ENCODE peak calls at places on chromosomes 5 and 9, in five cellular contexts. K, D, A, L and U are unnamed samples.

GRCh38 chr9:137055385-137056364 is 1.8 kb upstream of the ENTPD2 start:
- DNase-seq in K (peak; percentile 98), D (peak; percentile 2), A (no peak), L (peak; percentile 66), U (peak; percentile 97)

GRCh38 chr5:79697222-79698164 is 7.9 kb downstream of the CMYA5 start:
- DNase-seq in K (peak; percentile 79), D (peak; percentile 84), A (no peak), L (peak; percentile 83), U (no peak)

GRCh38 chr5:6705959-6706358 is 7.3 kb upstream of the TENT4A start:
- DNase-seq in K (no peak), D (no peak), A (no peak), L (no peak), U (no peak)

GRCh38 chr5:179432547-179432946 is 87.3 kb upstream of the ADAMTS2 start:
- DNase-seq in K (peak; percentile 46), D (no peak), A (no peak), L (no peak), U (no peak)

GRCh38 chr9:135355466-135356420 is 123.8 kb upstream of the PPP1R26 start:
- DNase-seq in K (peak; percentile 36), D (no peak), A (no peak), L (no peak), U (no peak)

GRCh38 chr9:105168935-105169334 is 75.5 kb upstream of the SLC44A1 start:
- DNase-seq in K (peak; percentile 69), D (no peak), A (no peak), L (no peak), U (no peak)

GRCh38 chr9:95157491-95158151 is 159.9 kb downstream of the FANCC start:
- DNase-seq in K (no peak), D (no peak), A (no peak), L (peak; percentile 92), U (peak; percentile 47)

GRCh38 chr5:61379677-61380076 is 47.6 kb downstream of the ZSWIM6 start:
- DNase-seq in K (no peak), D (no peak), A (no peak), L (no peak), U (no peak)

GRCh38 chr9:130443840-130444492 is 795 bp upstream of the ASS1 start:
- DNase-seq in K (no peak), D (no peak), A (no peak), L (no peak), U (peak; percentile 42)

GRCh38 chr5:175517824-175518450 is 39.6 kb downstream of the SFXN1 start:
- DNase-seq in K (peak; percentile 81), D (no peak), A (no peak), L (peak; percentile 96), U (no peak)

DNA sequence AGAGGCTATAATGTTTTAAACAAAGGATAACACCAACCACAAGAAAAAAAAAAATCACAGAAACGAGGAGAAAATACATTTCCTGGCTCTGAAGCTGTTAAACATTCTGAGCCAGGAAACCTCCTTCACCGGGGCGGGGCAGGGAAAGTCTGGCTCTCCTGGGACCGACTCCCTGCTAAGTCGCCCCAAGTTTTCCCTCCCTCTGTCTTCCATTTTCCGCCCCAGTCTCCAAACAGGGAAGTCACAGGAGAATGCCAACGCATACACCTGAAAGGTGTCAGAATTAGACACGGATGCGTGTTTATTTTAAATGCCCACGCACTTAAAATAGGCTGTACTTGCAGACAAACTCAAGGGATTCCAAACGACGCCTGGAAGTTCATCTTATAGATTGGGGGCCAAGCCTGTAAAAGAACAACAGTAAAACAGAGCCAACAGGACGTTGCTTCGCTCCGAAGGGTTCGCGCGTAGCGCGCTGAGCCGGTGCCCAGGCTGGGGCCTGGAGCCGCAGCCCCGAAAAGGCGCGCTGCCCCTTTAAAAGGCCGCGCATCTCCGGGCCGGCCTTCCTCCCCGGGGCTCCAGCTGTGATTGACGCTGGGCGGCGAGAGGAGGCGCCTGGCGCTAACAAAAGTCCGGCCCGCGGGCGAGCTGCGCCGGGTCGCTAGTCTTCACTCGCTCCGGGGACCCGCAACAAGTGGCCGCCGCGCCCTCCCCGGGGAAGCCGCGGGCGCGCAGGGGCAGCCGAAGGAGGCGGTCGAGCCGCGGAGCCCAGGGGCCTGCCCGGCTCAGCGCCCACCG is at the start of gene FBXL7:
- DNase-seq in K (peak; percentile 96), D (no peak), A (peak; percentile 75), L (peak; percentile 60), U (peak; percentile 47)
- TF ChIP-seq CTCF in K (peak; percentile 6), D (no peak), A (peak; percentile 43), L (no peak), U (no peak)

DNA sequence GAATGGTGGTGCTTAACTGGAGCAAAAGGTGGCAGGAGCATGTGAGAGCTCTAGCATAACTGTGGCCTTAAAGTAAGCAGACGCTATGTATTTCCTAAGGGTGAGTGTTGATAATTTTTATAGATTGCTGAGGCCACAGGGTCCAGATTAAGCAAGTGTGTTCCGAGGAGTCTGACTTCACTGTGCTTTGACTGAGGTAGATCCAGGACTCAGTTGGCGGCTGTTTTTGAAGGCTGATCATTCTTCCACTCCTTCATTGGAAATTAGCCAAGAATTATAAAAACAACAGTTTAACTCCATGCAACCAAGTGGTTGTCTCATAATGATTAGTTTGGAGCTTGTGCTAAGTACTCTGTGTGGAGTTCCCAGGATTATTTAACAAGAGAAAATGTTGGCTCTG is 19.1 kb downstream of the IQGAP2 start:
- DNase-seq in K (no peak), D (no peak), A (no peak), L (no peak), U (no peak)
- H3K4me1 ChIP-seq in K (no peaks in the 10 kb centered on the region), D (no peaks in the 10 kb centered on the region), A (no peaks in the 10 kb centered on the region), L (peaks cover 6% of the 10 kb centered on the region), U (no peaks in the 10 kb centered on the region)

GRCh38 chr9:9920425-9920824 is 692.4 kb downstream of the PTPRD start:
- DNase-seq in K (no peak), D (no peak), A (no peak), L (no peak), U (no peak)

GRCh38 chr9:9917400-9917799 is 695.4 kb downstream of the PTPRD start:
- DNase-seq in K (no peak), D (no peak), A (no peak), L (no peak), U (no peak)

GRCh38 chr9:9921771-9922170 is 691.0 kb downstream of the PTPRD start:
- DNase-seq in K (no peak), D (no peak), A (no peak), L (no peak), U (no peak)

GRCh38 chr9:9914174-9914573 is 698.6 kb downstream of the PTPRD start:
- DNase-seq in K (no peak), D (no peak), A (no peak), L (no peak), U (no peak)

GRCh38 chr9:9919174-9919573 is 693.6 kb downstream of the PTPRD start:
- DNase-seq in K (no peak), D (no peak), A (no peak), L (no peak), U (no peak)
- TF ChIP-seq CTCF in K (no peak), D (no peak), A (no peak), L (no peak), U (no peak)

DNA sequence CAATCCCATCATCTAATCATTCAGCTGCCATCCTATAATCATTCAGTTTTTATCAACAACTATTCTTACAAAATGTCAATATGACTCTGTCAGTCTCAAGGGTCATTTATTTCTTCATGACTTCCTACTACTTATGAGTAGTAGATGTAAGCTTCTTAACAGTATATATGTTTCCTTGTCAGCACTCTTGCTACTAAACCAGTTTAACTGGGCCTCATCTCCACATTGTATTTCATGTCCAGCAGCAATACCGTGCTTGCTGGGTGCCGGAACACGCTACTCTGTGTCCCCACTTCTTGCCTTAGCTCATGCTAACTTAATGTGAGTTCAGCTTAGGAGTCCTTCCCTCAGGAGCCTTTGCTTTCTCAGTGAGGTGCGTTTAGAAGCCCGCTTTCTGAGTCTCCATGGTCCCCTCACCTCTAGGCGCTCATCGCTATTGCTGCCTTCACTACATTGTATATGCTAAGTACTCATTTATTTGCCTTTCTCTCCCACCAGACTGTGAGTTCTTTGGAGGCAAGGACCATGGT is 32.9 kb downstream of the ELL2 start:
- DNase-seq in K (no peak), D (no peak), A (peak; percentile 29), L (no peak), U (no peak)
- H3K4me1 ChIP-seq in K (peaks cover 27% of the 10 kb centered on the region), D (peaks cover 6% of the 10 kb centered on the region), A (peaks cover 75% of the 10 kb centered on the region), L (peaks cover 3% of the 10 kb centered on the region), U (no peaks in the 10 kb centered on the region)